ENCODE peak calls at places on chromosomes 2 and 18, in seven cellular contexts. L is SK-N-SH, D is GM23338, K is K562, Z is H1, I is HCT116, Q is HepG2. T is an unnamed sample.

GRCh38 chr2:62747876-62748275 is 42.4 kb downstream of the EHBP1 start:
- DNase-seq in L (no peak), D (no peak), K (no peak), Z (no peak), I (no peak), Q (no peak), T (no peak)

GRCh38 chr18:78810706-78811105 is 168.9 kb upstream of the SALL3 start:
- DNase-seq in L (no peak), D (no peak), K (no peak), Z (no peak), I (no peak), Q (no peak), T (no peak)

GRCh38 chr2:158926478-158926948 is 41.9 kb upstream of the TANC1 start:
- DNase-seq in L (no peak), D (no peak), K (no peak), Z (no peak), I (peak; percentile 34), Q (peak; percentile 30), T (peak; percentile 59)

GRCh38 chr2:36058076-36058475 is 297.5 kb upstream of the CRIM1 start:
- DNase-seq in L (no peak), D (no peak), K (no peak), Z (no peak), I (no peak), Q (no peak), T (peak; percentile 68)

GRCh38 chr2:27756544-27757498 is 14.7 kb upstream of the MRPL33 start:
- DNase-seq in L (no peak), D (no peak), K (no peak), Z (no peak), I (no peak), Q (no peak), T (no peak)

GRCh38 chr18:70454705-70455322 is 166.0 kb downstream of the SOCS6 start:
- DNase-seq in L (peak; percentile 55), D (peak; percentile 81), K (peak; percentile 48), Z (no peak), I (peak; percentile 67), Q (peak; percentile 60), T (peak; percentile 67)

GRCh38 chr2:223442874-223443273 is 159.3 kb downstream of the SCG2 start:
- DNase-seq in L (no peak), D (no peak), K (no peak), Z (no peak), I (no peak), Q (no peak), T (no peak)

GRCh38 chr2:122575076-122575475 is 819.6 kb downstream of the TSN start:
- DNase-seq in L (no peak), D (no peak), K (no peak), Z (no peak), I (no peak), Q (no peak), T (no peak)

GRCh38 chr2:205011031-205011430 is 465.8 kb downstream of the PARD3B start:
- DNase-seq in L (no peak), D (no peak), K (no peak), Z (no peak), I (no peak), Q (no peak), T (no peak)

GRCh38 chr2:217723078-217723477 is 279.7 kb downstream of the TNS1 start:
- DNase-seq in L (peak; percentile 27), D (no peak), K (no peak), Z (no peak), I (no peak), Q (no peak), T (no peak)

GRCh38 chr2:189751080-189751658 is 11.4 kb downstream of the OSGEPL1 start:
- DNase-seq in L (peak; percentile 49), D (peak; percentile 77), K (peak; percentile 17), Z (peak; percentile 50), I (peak; percentile 15), Q (peak; percentile 54), T (peak; percentile 40)

GRCh38 chr2:131033786-131034121 is 59.5 kb downstream of the FAM168B start:
- DNase-seq in L (no peak), D (no peak), K (no peak), Z (no peak), I (no peak), Q (no peak), T (no peak)

GRCh38 chr2:173202570-173202969 is 126.9 kb downstream of the MAP3K20 start:
- DNase-seq in L (no peak), D (no peak), K (no peak), Z (no peak), I (no peak), Q (no peak), T (no peak)

GRCh38 chr2:154686162-154686561 is 12.3 kb upstream of the KCNJ3 start:
- DNase-seq in L (no peak), D (peak; percentile 47), K (no peak), Z (no peak), I (no peak), Q (no peak), T (no peak)

GRCh38 chr2:212124597-212124996 is 414.0 kb downstream of the ERBB4 start:
- DNase-seq in L (no peak), D (no peak), K (no peak), Z (no peak), I (no peak), Q (peak; percentile 11), T (no peak)

GRCh38 chr18:48533340-48534093 is 5.3 kb upstream of the CTIF start:
- DNase-seq in L (no peak), D (no peak), K (no peak), Z (no peak), I (no peak), Q (no peak), T (no peak)

GRCh38 chr2:150141241-150142001 is 346.0 kb downstream of the RND3 start:
- DNase-seq in L (no peak), D (no peak), K (no peak), Z (no peak), I (no peak), Q (no peak), T (peak; percentile 91)

GRCh38 chr18:45836242-45837215 is 11.1 kb downstream of the SIGLEC15 start:
- DNase-seq in L (no peak), D (no peak), K (no peak), Z (peak; percentile 51), I (no peak), Q (no peak), T (no peak)

GRCh38 chr2:229033816-229034215 is 237.3 kb downstream of the PID1 start:
- DNase-seq in L (no peak), D (no peak), K (no peak), Z (no peak), I (no peak), Q (no peak), T (no peak)

GRCh38 chr2:173165443-173166234 is 90.0 kb downstream of the MAP3K20 start:
- DNase-seq in L (no peak), D (no peak), K (no peak), Z (no peak), I (no peak), Q (no peak), T (no peak)

GRCh38 chr2:177383935-177384334 is 8.6 kb upstream of the AGPS start:
- DNase-seq in L (no peak), D (peak; percentile 57), K (no peak), Z (no peak), I (no peak), Q (no peak), T (no peak)

GRCh38 chr2:147297820-147298219 is 547.0 kb upstream of the ACVR2A start:
- DNase-seq in L (no peak), D (no peak), K (no peak), Z (no peak), I (no peak), Q (no peak), T (no peak)

GRCh38 chr2:106129150-106129549 is 65.0 kb downstream of the UXS1 start:
- DNase-seq in L (no peak), D (no peak), K (no peak), Z (no peak), I (no peak), Q (no peak), T (no peak)
- H3K79me2 ChIP-seq in L (no peaks in the 10 kb centered on the region), D (peaks cover 30% of the 10 kb centered on the region), K (peaks cover 7% of the 10 kb centered on the region), Z (peaks cover 23% of the 10 kb centered on the region), I (peaks cover 9% of the 10 kb centered on the region), Q (peaks cover 11% of the 10 kb centered on the region), T (no peaks in the 10 kb centered on the region)

DNA sequence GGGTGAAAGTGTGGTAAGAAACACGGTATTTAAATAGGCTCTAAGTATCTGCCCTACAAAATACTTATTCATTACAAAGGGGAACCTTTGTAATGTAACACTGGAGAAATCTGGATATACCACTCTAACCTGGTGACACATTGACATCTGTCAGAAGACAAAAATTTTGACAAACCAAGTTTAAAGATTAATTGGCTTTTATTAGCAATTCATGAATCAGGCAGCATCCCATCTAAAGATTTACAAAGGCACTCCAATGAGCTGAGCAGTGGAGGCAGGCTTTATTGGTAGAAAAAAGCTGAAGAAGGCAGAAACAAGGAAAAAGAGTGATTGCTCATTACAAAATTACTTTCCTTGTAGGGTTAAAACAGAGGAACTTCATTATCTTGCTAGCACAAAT is 35.0 kb downstream of the BMPR2 start:
- DNase-seq in L (no peak), D (no peak), K (no peak), Z (no peak), I (no peak), Q (no peak), T (no peak)
- TF ChIP-seq POLR2AphosphoS5 in L (no peak), D (no peak), K (no peak), Z (no peak), I (no peak), Q (no peak), T (no peak)

GRCh38 chr2:235557903-235558302 is 64.1 kb downstream of the AGAP1 start:
- DNase-seq in L (no peak), D (no peak), K (no peak), Z (no peak), I (no peak), Q (no peak), T (no peak)
- H3K79me2 ChIP-seq in L (peaks cover 43% of the 10 kb centered on the region), D (peaks cover 100% of the 10 kb centered on the region), K (peaks cover 95% of the 10 kb centered on the region), Z (peaks cover 97% of the 10 kb centered on the region), I (peaks cover 100% of the 10 kb centered on the region), Q (peaks cover 87% of the 10 kb centered on the region), T (no peaks in the 10 kb centered on the region)

GRCh38 chr2:113182471-113183260 is 8.9 kb downstream of the PSD4 start:
- DNase-seq in L (no peak), D (no peak), K (no peak), Z (no peak), I (no peak), Q (no peak), T (no peak)
- TF ChIP-seq POLR2AphosphoS5 in L (no peak), D (no peak), K (no peak), Z (no peak), I (no peak), Q (no peak), T (no peak)

DNA sequence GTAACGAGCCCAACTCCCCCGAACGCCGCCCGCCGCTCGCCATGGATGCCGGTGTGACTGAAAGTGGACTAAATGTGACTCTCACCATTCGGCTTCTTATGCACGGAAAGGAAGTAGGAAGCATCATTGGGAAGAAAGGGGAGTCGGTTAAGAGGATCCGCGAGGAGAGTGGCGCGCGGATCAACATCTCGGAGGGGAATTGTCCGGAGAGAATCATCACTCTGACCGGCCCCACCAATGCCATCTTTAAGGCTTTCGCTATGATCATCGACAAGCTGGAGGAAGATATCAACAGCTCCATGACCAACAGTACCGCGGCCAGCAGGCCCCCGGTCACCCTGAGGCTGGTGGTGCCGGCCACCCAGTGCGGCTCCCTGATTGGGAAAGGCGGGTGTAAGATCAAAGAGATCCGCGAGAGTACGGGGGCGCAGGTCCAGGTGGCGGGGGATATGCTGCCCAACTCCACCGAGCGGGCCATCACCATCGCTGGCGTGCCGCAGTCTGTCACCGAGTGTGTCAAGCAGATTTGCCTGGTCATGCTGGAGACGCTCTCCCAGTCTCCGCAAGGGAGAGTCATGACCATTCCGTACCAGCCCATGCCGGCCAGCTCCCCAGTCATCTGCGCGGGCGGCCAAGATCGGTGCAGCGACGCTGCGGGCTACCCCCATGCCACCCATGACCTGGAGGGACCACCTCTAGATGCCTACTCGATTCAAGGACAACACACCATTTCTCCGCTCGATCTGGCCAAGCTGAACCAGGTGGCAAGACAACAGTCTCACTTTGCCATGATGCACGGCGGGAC is 628 bp downstream of the PCBP1 start:
- DNase-seq in L (peak; percentile 65), D (peak; percentile 52), K (peak; percentile 77), Z (peak; percentile 60), I (no peak), Q (peak; percentile 64), T (peak; percentile 61)
- H3K79me2 ChIP-seq in L (peaks cover 40% of the 10 kb centered on the region), D (peaks cover 30% of the 10 kb centered on the region), K (peaks cover 58% of the 10 kb centered on the region), Z (peaks cover 32% of the 10 kb centered on the region), I (peaks cover 29% of the 10 kb centered on the region), Q (peaks cover 41% of the 10 kb centered on the region), T (peaks cover 27% of the 10 kb centered on the region)

T was measured in endothelial cell of umbilical vein.